ENCODE peak calls at places on chromosomes 13 and 19, in seven cellular contexts. V, K, H, A, Y, L and J are unnamed samples.

GRCh38 chr19:47407417-47407774 is 11.9 kb downstream of the MEIS3 start:
- DNase-seq in V (no peak), K (no peak), H (no peak), A (no peak), Y (no peak), L (no peak), J (no peak)

GRCh38 chr13:37295046-37295445 is 189.6 kb upstream of the CSNK1A1L start:
- DNase-seq in V (peak), K (no peak), H (no peak), A (no peak), Y (no peak), L (no peak), J (no peak)

GRCh38 chr13:65914707-65915106 is 1315.4 kb downstream of the PCDH9 start:
- DNase-seq in V (no peak), K (no peak), H (no peak), A (peak), Y (no peak), L (no peak), J (no peak)

GRCh38 chr13:94731028-94731427 is 18.7 kb upstream of the SOX21 start:
- DNase-seq in V (no peak), K (no peak), H (no peak), A (no peak), Y (no peak), L (no peak), J (no peak)

GRCh38 chr13:27001705-27002104 is 169.9 kb downstream of the USP12 start:
- DNase-seq in V (no peak), K (no peak), H (no peak), A (no peak), Y (no peak), L (no peak), J (no peak)

GRCh38 chr19:19554074-19555023 is 16.3 kb downstream of the CILP2 start:
- DNase-seq in V (no peak), K (peak), H (peak), A (no peak), Y (no peak), L (no peak), J (peak)

GRCh38 chr13:51905787-51906186 is 44.0 kb downstream of the CCDC70 start:
- DNase-seq in V (no peak), K (no peak), H (no peak), A (no peak), Y (no peak), L (no peak), J (no peak)

GRCh38 chr13:21757721-21758120 is 86.8 kb downstream of the FGF9 start:
- DNase-seq in V (no peak), K (no peak), H (no peak), A (no peak), Y (no peak), L (no peak), J (no peak)

GRCh38 chr13:28037399-28037798 is 48.9 kb upstream of the URAD start:
- DNase-seq in V (no peak), K (no peak), H (no peak), A (no peak), Y (no peak), L (no peak), J (peak)

GRCh38 chr13:94617389-94618000 is 15.8 kb downstream of the GPR180 start:
- DNase-seq in V (no peak), K (no peak), H (no peak), A (no peak), Y (no peak), L (no peak), J (peak)

GRCh38 chr19:45037393-45038169 is 1.3 kb upstream of the CLASRP start:
- DNase-seq in V (no peak), K (no peak), H (no peak), A (no peak), Y (no peak), L (no peak), J (no peak)

GRCh38 chr19:16367269-16367683 is 42.6 kb downstream of the KLF2 start:
- DNase-seq in V (no peak), K (no peak), H (no peak), A (no peak), Y (no peak), L (no peak), J (peak)

DNA sequence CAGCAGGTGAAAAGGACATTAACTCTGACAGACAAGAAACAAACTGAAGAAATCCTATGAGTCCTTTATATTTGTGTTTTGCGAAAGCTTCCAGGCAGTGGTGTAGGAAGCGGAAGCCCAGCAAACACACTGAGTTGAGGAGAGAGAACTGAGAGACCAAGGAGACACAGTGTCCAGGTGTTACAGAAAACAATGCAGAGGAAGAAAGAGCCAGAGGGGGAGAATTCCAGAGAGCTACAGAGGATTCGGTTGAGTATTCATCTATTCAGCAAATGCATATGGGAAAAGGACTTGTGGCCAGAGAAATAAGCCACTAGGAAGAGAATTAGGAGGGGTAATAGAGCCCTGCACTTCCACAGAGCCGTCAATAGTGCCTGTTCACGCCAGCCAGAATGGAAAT is 183.5 kb downstream of the LIG4 start:
- DNase-seq in V (no peak), K (no peak), H (no peak), A (no peak), Y (no peak), L (no peak), J (no peak)
- TF ChIP-seq CTCF in V (no peak), K (no peak), H (no peak), A (no peak), Y (no peak), L (no peak), J (no peak)

GRCh38 chr19:42176649-42176989 is 40.9 kb downstream of the DEDD2 start:
- DNase-seq in V (no peak), K (no peak), H (no peak), A (no peak), Y (no peak), L (no peak), J (no peak)

GRCh38 chr19:42176990-42177685 is 40.3 kb downstream of the DEDD2 start:
- DNase-seq in V (peak), K (peak), H (peak), A (no peak), Y (peak), L (no peak), J (peak)

GRCh38 chr19:42177686-42178019 is 39.8 kb downstream of the DEDD2 start:
- DNase-seq in V (no peak), K (no peak), H (no peak), A (no peak), Y (no peak), L (no peak), J (no peak)

GRCh38 chr19:42179501-42179817 is 38.0 kb downstream of the DEDD2 start:
- DNase-seq in V (no peak), K (no peak), H (no peak), A (no peak), Y (no peak), L (no peak), J (no peak)

DNA sequence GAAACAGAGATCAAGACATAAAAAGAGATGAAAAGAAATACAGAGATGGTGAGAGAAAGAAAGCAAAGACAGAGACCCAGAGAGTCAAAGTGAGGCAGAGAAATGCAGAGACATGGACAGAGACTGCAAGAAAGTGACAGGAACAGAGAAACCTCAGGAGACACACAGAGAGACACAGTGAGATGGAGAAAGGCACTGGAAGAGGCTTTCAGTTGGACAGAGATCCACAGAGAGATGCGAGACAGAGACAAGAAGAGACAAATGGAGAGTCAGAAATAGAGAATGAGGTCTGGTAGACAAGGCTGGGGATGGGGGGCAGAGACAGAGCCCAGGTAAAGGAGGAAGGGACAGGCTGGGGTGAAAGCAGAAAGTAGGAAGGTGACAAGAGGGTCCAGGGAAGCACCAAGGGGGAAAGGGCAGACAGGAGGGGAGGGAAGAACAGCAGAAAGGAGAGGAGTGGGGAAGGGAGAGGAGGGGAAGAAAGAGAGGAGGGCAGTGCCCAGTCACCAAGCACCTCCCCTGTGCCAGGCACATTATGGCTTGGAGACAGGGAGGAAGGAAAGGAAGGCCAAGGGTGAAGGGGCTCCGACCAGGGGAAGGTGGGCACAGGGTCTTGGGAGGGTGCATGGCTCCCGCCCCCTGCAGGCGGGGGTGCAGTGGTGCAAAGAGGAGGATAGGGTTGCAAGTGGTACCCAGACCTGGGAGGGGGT is 38.5 kb downstream of the DEDD2 start:
- DNase-seq in V (no peak), K (peak), H (peak), A (no peak), Y (no peak), L (no peak), J (no peak)
- TF ChIP-seq CTCF in V (no peak), K (peak), H (peak), A (peak), Y (peak), L (no peak), J (peak)

GRCh38 chr13:106083620-106084350 is 451.7 kb downstream of the EFNB2 start:
- DNase-seq in V (no peak), K (no peak), H (peak), A (no peak), Y (no peak), L (no peak), J (peak)
- TF ChIP-seq CTCF in V (peak), K (no peak), H (peak), A (peak), Y (peak), L (no peak), J (peak)

DNA sequence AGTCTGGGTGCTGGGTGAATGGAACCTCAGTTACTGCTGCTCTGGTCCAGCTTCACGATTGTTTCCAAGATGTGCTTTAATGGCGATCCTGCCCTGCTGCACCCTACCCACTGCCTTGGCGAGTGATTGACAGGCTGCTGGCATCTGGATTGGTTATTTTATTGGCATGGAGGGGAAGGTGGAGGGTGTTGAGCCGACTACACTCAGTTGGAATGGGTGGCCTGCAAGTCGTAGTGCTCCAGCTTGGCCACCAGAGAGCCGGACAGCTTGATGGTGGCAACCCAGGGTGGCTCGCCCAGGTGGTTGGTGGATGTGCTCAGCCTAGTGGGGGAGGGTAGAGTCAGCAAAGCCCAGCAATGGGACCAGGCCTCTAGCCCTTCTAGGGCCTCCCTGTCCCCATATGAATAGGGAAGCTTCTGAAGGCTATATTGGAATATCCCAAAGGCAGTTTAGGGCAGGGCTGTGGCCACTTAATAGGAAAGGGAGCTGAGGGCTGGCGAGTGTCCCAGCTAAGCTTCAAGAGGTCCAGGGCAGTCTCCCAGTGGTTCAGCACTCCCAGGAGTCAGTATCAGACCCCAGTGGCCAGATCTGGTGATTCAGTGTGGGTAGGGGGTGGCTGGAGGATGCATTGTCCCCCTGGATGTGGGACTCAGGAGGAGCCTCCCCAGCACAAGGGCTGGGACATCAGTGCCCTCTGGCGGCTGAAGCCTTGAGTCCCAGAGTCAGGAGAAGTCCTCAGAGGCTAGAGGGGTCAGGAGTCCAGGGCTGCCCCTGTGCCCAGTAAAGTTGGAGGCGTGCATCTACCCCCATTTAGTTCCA is 3.4 kb downstream of the GGN start:
- DNase-seq in V (no peak), K (no peak), H (peak), A (no peak), Y (no peak), L (no peak), J (no peak)
- TF ChIP-seq CTCF in V (no peak), K (peak), H (no peak), A (peak), Y (peak), L (no peak), J (no peak)

DNA sequence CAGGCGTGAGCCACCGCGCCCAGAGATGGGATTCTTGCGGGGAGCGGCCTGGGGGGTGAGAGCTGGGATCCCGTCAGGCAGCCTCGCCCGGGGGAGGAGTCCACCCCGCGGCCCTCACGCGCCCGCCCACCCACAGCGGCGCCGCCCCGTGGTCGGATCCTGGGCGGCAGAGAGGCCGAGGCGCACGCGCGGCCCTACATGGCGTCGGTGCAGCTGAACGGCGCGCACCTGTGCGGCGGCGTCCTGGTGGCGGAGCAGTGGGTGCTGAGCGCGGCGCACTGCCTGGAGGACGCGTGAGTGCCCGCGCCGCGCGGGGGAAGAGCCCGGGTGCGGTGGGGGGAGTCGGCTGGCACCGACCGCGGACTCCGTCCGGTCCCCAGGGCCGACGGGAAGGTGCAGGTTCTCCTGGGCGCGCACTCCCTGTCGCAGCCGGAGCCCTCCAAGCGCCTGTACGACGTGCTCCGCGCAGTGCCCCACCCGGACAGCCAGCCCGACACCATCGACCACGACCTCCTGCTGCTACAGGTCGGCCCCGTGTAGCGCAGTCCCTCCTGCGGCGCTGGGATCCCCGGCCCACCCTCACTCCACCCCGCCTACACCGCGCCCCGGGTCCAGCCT is 1.1 kb downstream of the CFD start:
- DNase-seq in V (peak), K (peak), H (peak), A (no peak), Y (peak), L (no peak), J (peak)
- TF ChIP-seq CTCF in V (no peak), K (no peak), H (no peak), A (no peak), Y (no peak), L (no peak), J (no peak)

DNA sequence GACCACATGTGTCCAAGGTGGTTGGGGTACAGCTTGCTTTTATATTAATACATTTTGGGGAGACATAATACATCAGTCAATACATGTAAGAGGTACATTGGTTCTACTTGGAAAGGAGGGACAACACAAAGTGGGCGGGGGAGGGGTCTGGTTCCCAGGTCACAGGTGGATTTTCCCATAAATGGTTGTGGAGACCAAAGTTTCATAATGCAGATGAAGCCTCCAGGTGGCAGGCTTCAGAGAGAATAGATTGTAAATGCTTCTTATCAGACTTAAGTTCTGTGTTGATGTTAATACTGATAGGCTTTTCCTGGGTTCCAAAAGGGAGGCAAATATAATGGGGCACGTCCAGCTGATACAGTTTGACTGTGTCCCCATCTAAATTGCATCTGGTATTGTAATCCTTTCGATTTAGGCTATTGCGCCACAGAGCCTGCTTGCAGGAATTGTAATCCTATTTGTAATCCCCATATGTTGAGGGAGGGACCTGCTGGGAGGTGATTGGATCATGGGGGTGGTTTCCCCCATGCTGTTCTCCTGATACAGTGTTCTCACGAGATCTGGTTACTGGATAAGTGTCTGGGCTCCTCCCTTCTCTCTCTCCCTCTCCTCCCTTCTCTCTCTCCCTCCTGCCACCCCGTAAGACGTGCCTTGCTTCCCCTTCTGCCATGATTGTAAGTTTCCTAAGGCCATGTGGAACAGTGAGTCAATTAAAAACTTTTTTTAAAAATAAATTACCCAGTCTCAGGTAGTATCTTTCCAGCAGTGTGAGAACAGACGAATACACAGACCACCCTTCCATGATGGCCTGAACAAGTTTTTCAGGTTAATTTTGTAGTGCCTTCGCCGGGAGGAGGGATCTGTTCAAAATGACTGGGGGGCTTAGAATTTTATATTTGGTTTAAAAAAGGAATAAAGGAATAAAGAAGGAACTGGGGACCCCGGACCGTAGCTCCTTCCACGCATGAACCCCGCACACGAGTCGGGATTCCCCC is 44.9 kb downstream of the ZNF823 start:
- DNase-seq in V (no peak), K (no peak), H (peak), A (peak), Y (peak), L (no peak), J (no peak)
- TF ChIP-seq CTCF in V (no peak), K (no peak), H (no peak), A (peak), Y (no peak), L (no peak), J (no peak)

DNA sequence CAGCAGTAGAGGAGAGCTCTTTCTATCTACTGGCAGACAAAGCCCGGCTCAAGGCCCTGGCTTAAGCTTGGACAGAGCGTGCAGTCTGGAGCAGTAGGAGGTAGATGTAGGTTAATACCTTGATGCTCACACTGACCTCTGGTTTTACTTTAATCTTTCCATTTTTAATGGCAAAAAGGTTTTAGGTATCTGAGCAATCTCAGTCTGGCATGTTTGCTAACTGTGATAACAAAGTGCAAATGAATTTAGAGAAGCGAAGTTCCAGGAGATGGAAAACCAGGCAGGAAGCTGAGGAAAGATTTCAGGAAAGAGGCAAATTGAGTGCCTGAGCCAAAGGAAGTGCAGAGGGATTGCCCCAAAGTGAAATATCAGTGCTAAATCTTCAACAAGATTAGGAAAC is 356.6 kb downstream of the FOXO1 start:
- DNase-seq in V (no peak), K (no peak), H (no peak), A (no peak), Y (no peak), L (no peak), J (no peak)
- TF ChIP-seq CTCF in V (no peak), K (no peak), H (no peak), A (no peak), Y (no peak), L (no peak), J (no peak)